ENCODE peak calls at places on chromosomes 13 and 19, in ten cellular contexts. Y is ovary, I is T follicular helper cell, X is G401, G is DMS53, M is AG20443, P is tibial nerve, V is memory B cell, L is endodermal cell, R is DMS153. K is an unnamed sample.

GRCh38 chr13:99908129-99908805 is 63.3 kb downstream of the ZIC5 start:
- DNase-seq in L (no peak), I (no peak), R (peak), X (peak), Y (no peak), V (no peak), G (peak), M (no peak), P (no peak), K (no peak)

GRCh38 chr13:111790621-111791020 is 276.3 kb upstream of the SOX1 start:
- DNase-seq in G (no peak), L (no peak), V (no peak), R (no peak), I (no peak), X (no peak), M (no peak), P (no peak), Y (no peak), K (no peak)

GRCh38 chr13:110045919-110046318 is 259.5 kb upstream of the IRS2 start:
- DNase-seq in I (no peak), Y (no peak), P (no peak), M (no peak), G (no peak), V (no peak), X (no peak), R (no peak), L (no peak), K (no peak)

GRCh38 chr13:30908416-30908980 is 2.4 kb downstream of the MEDAG start:
- DNase-seq in L (no peak), Y (peak), V (no peak), P (no peak), R (no peak), X (peak), I (no peak), G (no peak), M (peak), K (no peak)

GRCh38 chr13:49838989-49839388 is 46.5 kb upstream of the KPNA3 start:
- DNase-seq in L (peak), G (no peak), V (no peak), X (no peak), R (no peak), P (no peak), I (no peak), M (no peak), Y (no peak), K (no peak)

GRCh38 chr19:584240-585001 is 5.3 kb upstream of the HCN2 start:
- DNase-seq in R (no peak), V (peak), I (peak), P (no peak), M (peak), L (peak), G (peak), Y (peak), X (no peak), K (no peak)

GRCh38 chr13:35764359-35765015 is 288.0 kb upstream of the MAB21L1 start:
- DNase-seq in V (no peak), I (no peak), X (no peak), P (no peak), Y (no peak), L (no peak), G (no peak), R (no peak), M (peak), K (no peak)

GRCh38 chr13:106997219-106997618 is 429.3 kb upstream of the ARGLU1 start:
- DNase-seq in R (no peak), G (peak), V (no peak), I (no peak), Y (no peak), M (no peak), X (no peak), P (no peak), L (no peak), K (no peak)

GRCh38 chr19:40724848-40725247 is 7.9 kb downstream of the ITPKC start:
- DNase-seq in M (no peak), X (no peak), I (no peak), G (no peak), Y (no peak), V (no peak), R (no peak), P (no peak), L (no peak), K (no peak)

GRCh38 chr19:38663156-38663651 is 15.8 kb downstream of the ACTN4 start:
- DNase-seq in L (no peak), X (no peak), V (no peak), I (no peak), Y (no peak), M (no peak), R (no peak), P (no peak), G (no peak), K (no peak)

GRCh38 chr13:99086869-99087129 is 108.9 kb upstream of the DOCK9 start:
- DNase-seq in X (no peak), I (no peak), Y (peak), M (no peak), L (no peak), P (no peak), R (no peak), V (peak), G (peak), K (no peak)

GRCh38 chr13:35470671-35471465 is 5.6 kb downstream of the MAB21L1 start:
- DNase-seq in Y (peak), M (no peak), V (no peak), L (peak), P (peak), X (peak), R (no peak), I (no peak), G (no peak), K (no peak)

K was measured in HS-5.